ENCODE peak calls at places on chromosomes 1 and 21, in seven cellular contexts. L, I, Z, G, Y, V and U are unnamed samples.

GRCh38 chr21:24188511-24188910 is 1418.8 kb downstream of the MRPL39 start:
- DNase-seq in L (no peak), I (no peak), Z (no peak), G (peak), Y (no peak), V (no peak), U (no peak)

GRCh38 chr1:27872802-27873665 is 690 bp downstream of the THEMIS2 start:
- DNase-seq in L (no peak), I (peak), Z (no peak), G (peak), Y (peak), V (no peak), U (no peak)

GRCh38 chr1:241387216-241387615 is 30.2 kb upstream of the RGS7 start:
- DNase-seq in L (no peak), I (no peak), Z (no peak), G (no peak), Y (no peak), V (no peak), U (no peak)

GRCh38 chr1:51986718-51987117 is 3.8 kb downstream of the RAB3B start:
- DNase-seq in L (no peak), I (no peak), Z (no peak), G (no peak), Y (no peak), V (no peak), U (no peak)

GRCh38 chr1:7302873-7303272 is 468.2 kb upstream of the VAMP3 start:
- DNase-seq in L (no peak), I (no peak), Z (no peak), G (no peak), Y (no peak), V (peak), U (peak)

GRCh38 chr1:47519971-47520370 is 82.1 kb downstream of the FOXD2 start:
- DNase-seq in L (no peak), I (no peak), Z (no peak), G (no peak), Y (no peak), V (no peak), U (no peak)

GRCh38 chr1:202959276-202959620 is 1.1 kb upstream of the ADIPOR1 start:
- DNase-seq in L (no peak), I (peak), Z (no peak), G (peak), Y (peak), V (peak), U (no peak)

GRCh38 chr1:205301220-205301821 is 20.2 kb downstream of the NUAK2 start:
- DNase-seq in L (peak), I (peak), Z (no peak), G (peak), Y (no peak), V (peak), U (no peak)

GRCh38 chr1:87714278-87714677 is 385.6 kb downstream of the LMO4 start:
- DNase-seq in L (no peak), I (no peak), Z (no peak), G (no peak), Y (no peak), V (no peak), U (no peak)

GRCh38 chr1:41811978-41812852 is 106.5 kb downstream of the HIVEP3 start:
- DNase-seq in L (peak), I (peak), Z (peak), G (peak), Y (peak), V (peak), U (peak)

GRCh38 chr1:51569284-51570062 is 47.4 kb upstream of the OSBPL9 start:
- DNase-seq in L (no peak), I (peak), Z (peak), G (no peak), Y (no peak), V (no peak), U (peak)

GRCh38 chr1:79124756-79125155 is 118.2 kb upstream of the ADGRL4 start:
- DNase-seq in L (no peak), I (peak), Z (no peak), G (no peak), Y (no peak), V (no peak), U (no peak)

GRCh38 chr1:81144240-81144639 is 656.5 kb upstream of the ADGRL2 start:
- DNase-seq in L (no peak), I (no peak), Z (no peak), G (peak), Y (no peak), V (no peak), U (no peak)

GRCh38 chr1:186212574-186213224 is 162.4 kb downstream of the TPR start:
- DNase-seq in L (no peak), I (peak), Z (peak), G (peak), Y (peak), V (peak), U (peak)

GRCh38 chr1:168216171-168216570 is 9.6 kb upstream of the SFT2D2 start:
- DNase-seq in L (no peak), I (no peak), Z (no peak), G (no peak), Y (no peak), V (no peak), U (no peak)

GRCh38 chr1:153866045-153866850 is 56.5 kb downstream of the GATAD2B start:
- DNase-seq in L (no peak), I (peak), Z (no peak), G (peak), Y (no peak), V (no peak), U (no peak)

GRCh38 chr1:222329493-222330045 is 218.3 kb downstream of the HHIPL2 start:
- DNase-seq in L (no peak), I (no peak), Z (no peak), G (no peak), Y (no peak), V (no peak), U (no peak)

GRCh38 chr21:37548521-37548981 is 182.0 kb downstream of the DYRK1A start:
- DNase-seq in L (no peak), I (no peak), Z (no peak), G (no peak), Y (no peak), V (no peak), U (no peak)

GRCh38 chr21:41636636-41637625 is 129.0 kb upstream of the TMPRSS2 start:
- DNase-seq in L (no peak), I (no peak), Z (no peak), G (no peak), Y (no peak), V (peak), U (no peak)